ENCODE peak calls at places on chromosomes 4 and X, in nine cellular contexts. O, C, X, F, Y, S, D, A and Q are unnamed samples. For H3K4me1, the result is how much of the 10 kb centered on the place peaks cover.

GRCh38 chr4:36394352-36394903 is 113.0 kb downstream of the DTHD1 start:
- DNase-seq in A (no peak), Y (no peak), D (no peak), F (no peak), X (no peak), O (no peak), S (no peak), C (no peak), Q (no peak)

GRCh38 chr4:104491826-104492771 is 2.6 kb downstream of the CXXC4 start:
- DNase-seq in S (no peak), F (no peak), X (peak), A (no peak), Y (peak), O (peak), C (peak), D (peak), Q (no peak)

GRCh38 chrX:76427560-76428242 is at the start of gene MAGEE1:
- DNase-seq in A (peak), X (peak), D (peak), Y (peak), S (peak), O (peak), F (peak), C (peak), Q (peak)

GRCh38 chrX:67648361-67648760 is 104.5 kb downstream of the AR start:
- DNase-seq in Y (peak), C (no peak), A (no peak), F (no peak), D (no peak), X (no peak), S (no peak), O (no peak), Q (no peak)

GRCh38 chr4:1994935-1995334 is 13.8 kb downstream of the NELFA start:
- DNase-seq in X (no peak), A (no peak), F (no peak), D (no peak), S (no peak), O (no peak), C (no peak), Y (no peak), Q (no peak)

GRCh38 chr4:155899891-155900290 is 3.6 kb upstream of the TDO2 start:
- DNase-seq in A (no peak), Y (no peak), X (no peak), S (no peak), F (no peak), O (no peak), C (no peak), D (no peak), Q (no peak)

GRCh38 chr4:48943387-48943786 is 36.8 kb upstream of the OCIAD2 start:
- DNase-seq in X (no peak), O (no peak), D (no peak), Y (no peak), S (no peak), C (no peak), A (no peak), F (no peak), Q (no peak)

GRCh38 chrX:57906790-57907189 is 3.5 kb downstream of the ZXDA start:
- DNase-seq in O (no peak), D (no peak), X (no peak), A (no peak), F (no peak), C (peak), Y (peak), S (no peak), Q (no peak)

GRCh38 chrX:147476008-147476407 is 435.7 kb upstream of the FMR1 start:
- DNase-seq in O (peak), X (peak), Y (peak), S (no peak), D (no peak), F (no peak), C (peak), A (no peak), Q (no peak)

GRCh38 chr4:91837608-91838029 is 466.1 kb upstream of the GRID2 start:
- DNase-seq in S (no peak), F (no peak), D (no peak), Y (no peak), C (peak), O (no peak), X (no peak), A (no peak), Q (no peak)

GRCh38 chrX:129653985-129654651 is 638 bp downstream of the APLN start:
- DNase-seq in A (peak), O (peak), X (no peak), S (no peak), F (peak), Y (peak), D (no peak), C (peak), Q (peak)

GRCh38 chr4:14726441-14727405 is 275.6 kb upstream of the CPEB2 start:
- DNase-seq in Y (peak), X (no peak), A (no peak), O (peak), C (peak), S (no peak), D (no peak), F (no peak), Q (no peak)

GRCh38 chr4:74217365-74217764 is 59.4 kb downstream of the MTHFD2L start:
- DNase-seq in S (no peak), O (no peak), F (no peak), D (no peak), Y (no peak), X (no peak), A (no peak), C (peak), Q (no peak)

GRCh38 chr4:183200453-183200852 is 101.4 kb downstream of the WWC2 start:
- DNase-seq in F (peak), X (peak), C (peak), A (peak), O (peak), D (no peak), S (peak), Y (peak), Q (no peak)

GRCh38 chr4:166165829-166166420 is 292.9 kb downstream of the TLL1 start:
- DNase-seq in O (peak), S (no peak), Y (peak), D (peak), A (no peak), C (peak), X (peak), F (no peak), Q (no peak)

GRCh38 chr4:109622581-109622980 is 62.5 kb downstream of the MCUB start:
- DNase-seq in Y (no peak), C (no peak), X (no peak), F (no peak), O (no peak), D (no peak), A (no peak), S (no peak), Q (no peak)

GRCh38 chr4:167544391-167544790 is 310.1 kb upstream of the SPOCK3 start:
- DNase-seq in X (no peak), O (no peak), C (no peak), Y (no peak), F (no peak), S (no peak), A (no peak), D (no peak), Q (no peak)

GRCh38 chr4:70914631-70915030 is 12.5 kb downstream of the MOB1B start:
- DNase-seq in S (no peak), O (peak), X (no peak), C (no peak), Y (no peak), A (no peak), F (peak), D (no peak), Q (no peak)

GRCh38 chr4:88991746-88992145 is 65.2 kb downstream of the FAM13A start:
- DNase-seq in Y (peak), C (no peak), A (no peak), F (no peak), S (no peak), X (no peak), O (no peak), D (no peak), Q (no peak)

GRCh38 chr4:69025191-69025998 is 70.9 kb upstream of the UGT2B7 start:
- DNase-seq in C (no peak), Y (no peak), A (no peak), X (peak), S (no peak), O (peak), F (no peak), D (peak), Q (no peak)

GRCh38 chr4:176333076-176333475 is 13.3 kb downstream of the SPCS3 start:
- DNase-seq in Y (no peak), O (no peak), A (no peak), X (no peak), S (no peak), D (no peak), C (no peak), F (no peak), Q (no peak)

GRCh38 chr4:40555176-40555900 is 74.3 kb downstream of the RBM47 start:
- DNase-seq in X (no peak), A (no peak), Y (no peak), F (no peak), S (no peak), C (no peak), O (no peak), D (no peak), Q (no peak)

GRCh38 chr4:114512595-114513295 is 85.9 kb upstream of the UGT8 start:
- DNase-seq in F (no peak), O (no peak), S (no peak), A (no peak), D (no peak), X (no peak), C (no peak), Y (no peak), Q (no peak)

GRCh38 chrX:13721371-13721770 is 13.0 kb downstream of the TRAPPC2 start:
- DNase-seq in D (no peak), F (no peak), A (no peak), X (no peak), O (no peak), Y (no peak), S (no peak), C (peak), Q (no peak)

GRCh38 chr4:168832746-168833575 is 177.1 kb downstream of the CBR4 start:
- DNase-seq in A (peak), D (no peak), X (peak), C (peak), O (peak), F (peak), S (peak), Y (peak), Q (peak)

GRCh38 chrX:275476-275966 is 5.7 kb upstream of the PLCXD1 start:
- DNase-seq in A (peak), D (no peak), S (peak), O (peak), X (peak), F (no peak), C (no peak), Y (no peak), Q (no peak)

GRCh38 chrX:276588-277171 is 4.5 kb upstream of the PLCXD1 start:
- DNase-seq in F (no peak), A (peak), Y (peak), C (peak), O (peak), D (no peak), X (peak), S (peak), Q (peak)

GRCh38 chrX:275967-276587 is 5.1 kb upstream of the PLCXD1 start:
- DNase-seq in X (peak), D (peak), A (peak), C (peak), O (peak), Y (peak), F (no peak), S (peak), Q (peak)

GRCh38 chrX:270848-271367 is 10.3 kb upstream of the PLCXD1 start:
- DNase-seq in C (no peak), X (no peak), D (no peak), A (peak), O (peak), Y (no peak), F (no peak), S (peak), Q (no peak)

GRCh38 chrX:274904-275475 is 6.2 kb upstream of the PLCXD1 start:
- DNase-seq in S (peak), F (no peak), C (no peak), O (peak), D (peak), X (peak), Y (no peak), A (no peak), Q (peak)
- H3K4me3 ChIP-seq in S (peak), F (no peak), C (no peak), O (no peak), D (peak), X (peak), Y (no peak), A (peak), Q (peak)

DNA sequence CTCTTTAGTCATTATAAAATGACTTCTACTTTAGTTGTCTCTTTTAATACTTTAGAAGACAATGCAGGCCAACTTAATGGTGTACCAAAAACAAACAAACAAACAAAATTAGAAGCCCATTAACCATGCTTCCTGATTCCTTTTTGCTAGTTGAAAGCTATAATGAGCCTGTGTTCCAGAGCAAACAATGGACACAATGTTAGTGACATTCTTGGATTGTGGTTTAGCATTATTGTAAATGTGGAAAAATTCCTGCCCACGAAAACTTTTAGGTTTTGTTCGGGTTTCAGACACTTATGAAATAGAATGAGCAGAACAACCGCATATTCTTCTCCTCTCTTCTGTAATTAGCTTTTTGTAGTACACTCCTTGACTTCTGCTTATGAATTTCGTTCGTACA is 1682.7 kb upstream of the PCDH7 start:
- DNase-seq in X (peak), F (no peak), Y (no peak), S (no peak), O (no peak), C (no peak), D (no peak), A (no peak), Q (no peak)
- H3K4me1 ChIP-seq in X (under half), F (under half), Y (under half), S (under half), O (under half), C (under half), D (under half), A (under half), Q (under half)

GRCh38 chr4:16198271-16198670 is 28.0 kb downstream of the TAPT1 start:
- DNase-seq in C (no peak), O (no peak), S (no peak), A (no peak), Y (no peak), D (no peak), F (no peak), X (no peak), Q (no peak)

GRCh38 chr4:16195209-16195608 is 31.1 kb downstream of the TAPT1 start:
- DNase-seq in S (no peak), X (no peak), C (no peak), A (no peak), D (no peak), F (no peak), Y (no peak), O (no peak), Q (no peak)

GRCh38 chr4:16197842-16198241 is 28.4 kb downstream of the TAPT1 start:
- DNase-seq in O (no peak), S (no peak), X (no peak), D (no peak), C (no peak), Y (peak), F (no peak), A (no peak), Q (no peak)

GRCh38 chr4:16199132-16199531 is 27.1 kb downstream of the TAPT1 start:
- DNase-seq in F (no peak), S (no peak), D (no peak), O (no peak), C (peak), A (no peak), Y (peak), X (peak), Q (no peak)

GRCh38 chr4:16196482-16197393 is 29.5 kb downstream of the TAPT1 start:
- DNase-seq in S (no peak), D (peak), O (no peak), Y (peak), C (peak), X (peak), A (no peak), F (no peak), Q (no peak)
- H3K4me3 ChIP-seq in S (peak), D (no peak), O (no peak), Y (peak), C (peak), X (no peak), A (no peak), F (no peak), Q (no peak)

GRCh38 chr4:59728496-59728895 is 1471.6 kb upstream of the ADGRL3 start:
- DNase-seq in Y (no peak), S (no peak), C (no peak), X (no peak), O (no peak), D (no peak), A (no peak), F (no peak), Q (no peak)

GRCh38 chr4:59729321-59729720 is 1470.8 kb upstream of the ADGRL3 start:
- DNase-seq in O (no peak), D (no peak), A (no peak), C (no peak), Y (no peak), S (no peak), F (no peak), X (no peak), Q (no peak)

GRCh38 chr4:59727745-59728144 is 1472.4 kb upstream of the ADGRL3 start:
- DNase-seq in C (no peak), S (no peak), D (no peak), A (no peak), O (no peak), F (no peak), X (no peak), Y (no peak), Q (no peak)
- H3K4me1 ChIP-seq in C (under half), S (under half), D (under half), A (under half), O (under half), F (under half), X (under half), Y (under half), Q (under half)

GRCh38 chrX:103063191-103063845 is 653 bp downstream of the BEX1 start:
- DNase-seq in S (no peak), Y (peak), D (peak), O (peak), C (peak), X (peak), F (peak), A (peak), Q (no peak)
- H3K4me3 ChIP-seq in S (peak), Y (peak), D (peak), O (peak), C (no peak), X (peak), F (peak), A (peak), Q (no peak)

GRCh38 chrX:126342859-126343258 is 176.8 kb upstream of the DCAF12L2 start:
- DNase-seq in Y (no peak), S (no peak), X (no peak), F (no peak), D (no peak), O (no peak), A (no peak), C (no peak), Q (no peak)

GRCh38 chrX:126339926-126340325 is 173.8 kb upstream of the DCAF12L2 start:
- DNase-seq in D (no peak), O (no peak), F (no peak), S (no peak), C (no peak), X (no peak), A (no peak), Y (no peak), Q (no peak)
- H3K4me1 ChIP-seq in D (under half), O (under half), F (under half), S (under half), C (under half), X (under half), A (under half), Y (under half), Q (under half)